ENCODE peak calls at places on chromosome 3, in six cellular contexts. F is anterior cingulate cortex; K is stimulated activated effector memory CD8-positive, alpha-beta T cell treated with anti-CD3 and anti-CD28 coated beads, Interleukin-12 subunit alpha, Interleukin-12 subunit beta, amount 100 ng/mL, for 72 hours; L is choroid plexus epithelial cell; W is KG1; G is islet precursor cell. X is an unnamed sample.
A peak's percentile ranks its signal among the peaks of the same experiment; 100 is the strongest.

GRCh38 chr3:124347418-124347817 is 355.5 kb upstream of the ROPN1 start:
- DNase-seq in W (no peak), K (no peak), G (no peak), L (no peak), F (no peak), X (peak; percentile 18)

GRCh38 chr3:107598926-107599754 is 76.4 kb downstream of the BBX start:
- DNase-seq in F (peak; percentile 32), K (peak; percentile 22), G (peak; percentile 76), W (peak; percentile 37), L (peak; percentile 74), X (peak; percentile 81)

GRCh38 chr3:36893137-36893557 is 51.7 kb downstream of the TRANK1 start:
- DNase-seq in G (no peak), L (peak; percentile 89), K (no peak), W (peak; percentile 65), F (peak; percentile 10), X (peak; percentile 63)

GRCh38 chr3:176906046-176906905 is 291.0 kb downstream of the TBL1XR1 start:
- DNase-seq in W (no peak), G (no peak), L (peak; percentile 76), F (no peak), K (no peak), X (peak; percentile 73)

GRCh38 chr3:23308986-23309625 is 106.0 kb downstream of the UBE2E2 start:
- DNase-seq in L (peak; percentile 15), K (no peak), F (no peak), W (no peak), G (no peak), X (no peak)

GRCh38 chr3:9917820-9918219 is 922 bp downstream of the IL17RC start:
- DNase-seq in K (no peak), L (no peak), F (no peak), W (no peak), G (no peak), X (no peak)

GRCh38 chr3:196988241-196989029 is 19.8 kb upstream of the PIGZ start:
- DNase-seq in L (peak; percentile 33), K (no peak), W (no peak), G (peak; percentile 77), F (no peak), X (no peak)

GRCh38 chr3:27681249-27681748 is 40.8 kb downstream of the EOMES start:
- DNase-seq in L (peak; percentile 92), W (peak; percentile 42), G (peak; percentile 60), K (no peak), F (peak; percentile 7), X (peak; percentile 84)

GRCh38 chr3:14846481-14846880 is 27.7 kb downstream of the FGD5 start:
- DNase-seq in G (no peak), L (no peak), F (no peak), W (no peak), K (no peak), X (no peak)

GRCh38 chr3:5053021-5053831 is 68.9 kb upstream of the ARL8B start:
- DNase-seq in K (no peak), F (peak; percentile 15), L (peak; percentile 93), W (no peak), G (no peak), X (peak; percentile 42)

GRCh38 chr3:50146316-50146901 is 8.7 kb upstream of the SEMA3F start:
- DNase-seq in G (no peak), L (no peak), K (no peak), F (no peak), W (no peak), X (no peak)

GRCh38 chr3:131794766-131795381 is 239.9 kb downstream of the CPNE4 start:
- DNase-seq in G (peak; percentile 78), F (peak; percentile 52), L (peak; percentile 82), W (peak; percentile 41), K (no peak), X (peak; percentile 63)

GRCh38 chr3:134325106-134325705 is 49.0 kb downstream of the AMOTL2 start:
- DNase-seq in K (no peak), W (no peak), F (no peak), L (peak; percentile 25), G (peak; percentile 51), X (peak; percentile 71)

X was measured in renal cortical epithelial cell.